ENCODE peak calls at places on chromosomes 2 and 18, in nine cellular contexts. B is brain microvascular endothelial cell, F is adrenal gland, W is GM12865, V is IMR-90, M is kidney, L is sigmoid colon, P is GM13976, I is prostate gland. K is an unnamed sample.

GRCh38 chr2:140359056-140359771 is 1579.0 kb upstream of the NXPH2 start:
- DNase-seq in B (no peak), F (no peak), W (no peak), V (no peak), M (no peak), L (no peak), P (no peak), I (no peak), K (no peak)

GRCh38 chr2:46076251-46076650 is 221.0 kb upstream of the EPAS1 start:
- DNase-seq in B (no peak), F (no peak), W (no peak), V (peak), M (no peak), L (peak), P (no peak), I (no peak), K (no peak)

GRCh38 chr2:239109041-239109915 is 261.4 kb downstream of the TWIST2 start:
- DNase-seq in B (no peak), F (no peak), W (no peak), V (peak), M (no peak), L (no peak), P (no peak), I (peak), K (no peak)

GRCh38 chr2:31049913-31050588 is 88.2 kb downstream of the GALNT14 start:
- DNase-seq in B (no peak), F (no peak), W (no peak), V (no peak), M (no peak), L (no peak), P (no peak), I (no peak), K (no peak)

GRCh38 chr2:100563407-100564247 is 834 bp downstream of the PDCL3 start:
- DNase-seq in B (no peak), F (no peak), W (no peak), V (no peak), M (no peak), L (peak), P (no peak), I (no peak), K (no peak)

GRCh38 chr2:16633632-16634430 is 31.8 kb downstream of the CYRIA start:
- DNase-seq in B (peak), F (no peak), W (no peak), V (peak), M (no peak), L (no peak), P (no peak), I (no peak), K (no peak)

GRCh38 chr2:177598321-177598922 is 205.8 kb downstream of the AGPS start:
- DNase-seq in B (no peak), F (no peak), W (no peak), V (peak), M (no peak), L (peak), P (no peak), I (no peak), K (no peak)

GRCh38 chr2:72789241-72789640 is 36.6 kb downstream of the EXOC6B start:
- DNase-seq in B (no peak), F (no peak), W (no peak), V (no peak), M (no peak), L (no peak), P (no peak), I (no peak), K (no peak)

GRCh38 chr2:174686430-174686829 is 77.8 kb downstream of the CHRNA1 start:
- DNase-seq in B (no peak), F (no peak), W (no peak), V (no peak), M (no peak), L (no peak), P (no peak), I (no peak), K (no peak)

GRCh38 chr2:7031424-7032245 is 114.4 kb downstream of the RNF144A start:
- DNase-seq in B (peak), F (no peak), W (no peak), V (no peak), M (peak), L (peak), P (no peak), I (peak), K (peak)

GRCh38 chr2:49943944-49944803 is 789.9 kb upstream of the FSHR start:
- DNase-seq in B (no peak), F (no peak), W (peak), V (no peak), M (no peak), L (no peak), P (no peak), I (no peak), K (no peak)

GRCh38 chr2:12169721-12170120 is 423.3 kb downstream of the LPIN1 start:
- DNase-seq in B (peak), F (peak), W (no peak), V (peak), M (peak), L (peak), P (no peak), I (no peak), K (peak)

GRCh38 chr18:35942661-35943060 is 29.8 kb upstream of the RMP24 start:
- DNase-seq in B (no peak), F (no peak), W (no peak), V (no peak), M (no peak), L (no peak), P (no peak), I (no peak), K (no peak)

GRCh38 chr18:29083545-29083944 is 906.6 kb upstream of the CDH2 start:
- DNase-seq in B (no peak), F (no peak), W (no peak), V (peak), M (no peak), L (no peak), P (no peak), I (no peak), K (no peak)

GRCh38 chr18:10822457-10822856 is 296.6 kb downstream of the NAPG start:
- DNase-seq in B (no peak), F (no peak), W (no peak), V (no peak), M (no peak), L (no peak), P (no peak), I (no peak), K (no peak)

GRCh38 chr18:49021433-49022129 is 70.8 kb upstream of the SMAD7 start:
- DNase-seq in B (peak), F (peak), W (peak), V (peak), M (peak), L (no peak), P (peak), I (no peak), K (peak)

GRCh38 chr2:11914455-11914854 is 168.0 kb downstream of the LPIN1 start:
- DNase-seq in B (no peak), F (no peak), W (no peak), V (no peak), M (no peak), L (no peak), P (no peak), I (no peak), K (no peak)

GRCh38 chr2:190505696-190506095 is 28.8 kb downstream of the NEMP2 start:
- DNase-seq in B (no peak), F (no peak), W (no peak), V (no peak), M (no peak), L (no peak), P (no peak), I (no peak), K (no peak)

GRCh38 chr2:238573065-238573778 is 146.5 kb downstream of the ASB1 start:
- DNase-seq in B (no peak), F (peak), W (peak), V (no peak), M (peak), L (no peak), P (peak), I (no peak), K (peak)

GRCh38 chr2:233076749-233077148 is 16.6 kb downstream of the INPP5D start:
- DNase-seq in B (no peak), F (no peak), W (no peak), V (no peak), M (no peak), L (no peak), P (no peak), I (no peak), K (no peak)

GRCh38 chr18:48422947-48423378 is 13.8 kb upstream of the ZBTB7C start:
- DNase-seq in B (no peak), F (no peak), W (no peak), V (no peak), M (no peak), L (no peak), P (no peak), I (no peak), K (no peak)

GRCh38 chr2:110126926-110127325 is 11.3 kb upstream of the MALL start:
- DNase-seq in B (no peak), F (no peak), W (no peak), V (no peak), M (no peak), L (no peak), P (no peak), I (no peak), K (no peak)

GRCh38 chr2:168427451-168427850 is 28.6 kb upstream of the CERS6 start:
- DNase-seq in B (peak), F (no peak), W (no peak), V (peak), M (no peak), L (no peak), P (no peak), I (no peak), K (no peak)

GRCh38 chr2:56185101-56185581 is 1.4 kb downstream of the CCDC85A start:
- DNase-seq in B (no peak), F (peak), W (no peak), V (no peak), M (no peak), L (peak), P (peak), I (peak), K (no peak)

GRCh38 chr2:19717446-19717845 is 184.3 kb downstream of the TTC32 start:
- DNase-seq in B (no peak), F (no peak), W (no peak), V (no peak), M (no peak), L (no peak), P (no peak), I (no peak), K (no peak)

GRCh38 chr2:37276291-37276690 is 44.8 kb downstream of the NDUFAF7 start:
- DNase-seq in B (no peak), F (no peak), W (no peak), V (no peak), M (no peak), L (no peak), P (no peak), I (no peak), K (no peak)

GRCh38 chr2:37282746-37283145 is 41.9 kb downstream of the PRKD3 start:
- DNase-seq in B (peak), F (no peak), W (no peak), V (peak), M (no peak), L (no peak), P (no peak), I (no peak), K (no peak)

GRCh38 chr2:37284386-37284785 is 40.2 kb downstream of the PRKD3 start:
- DNase-seq in B (no peak), F (no peak), W (no peak), V (peak), M (no peak), L (no peak), P (no peak), I (no peak), K (no peak)

GRCh38 chr2:37283207-37283606 is 41.4 kb downstream of the PRKD3 start:
- DNase-seq in B (peak), F (no peak), W (no peak), V (peak), M (no peak), L (no peak), P (no peak), I (no peak), K (no peak)

DNA sequence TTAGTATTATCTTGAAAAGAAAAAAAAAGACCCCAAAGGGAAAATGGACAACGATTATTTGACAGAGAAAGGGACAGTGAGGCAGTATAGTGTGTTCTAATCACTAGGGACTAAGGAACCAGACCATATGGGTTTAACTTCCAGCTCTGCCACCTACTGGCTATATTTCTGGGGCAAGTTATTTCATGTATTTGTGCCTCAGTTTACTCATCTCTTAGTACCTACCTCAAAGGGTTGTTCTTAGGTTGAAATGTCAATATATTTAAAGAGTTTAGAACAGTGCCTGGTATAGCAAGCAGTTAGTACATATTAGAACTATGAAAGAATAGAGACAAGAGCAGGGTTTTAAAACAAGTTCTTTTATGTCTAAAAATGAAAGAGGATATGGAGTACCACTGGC is 42.7 kb downstream of the PRKD3 start:
- DNase-seq in B (no peak), F (no peak), W (no peak), V (no peak), M (no peak), L (no peak), P (no peak), I (no peak), K (no peak)
- TF ChIP-seq CTCF in B (no peak), F (no peak), W (no peak), V (no peak), M (no peak), L (no peak), P (no peak), I (no peak), K (no peak)

GRCh38 chr18:76962851-76963250 is 140.5 kb downstream of the ZNF236 start:
- DNase-seq in B (no peak), F (no peak), W (no peak), V (no peak), M (no peak), L (no peak), P (no peak), I (no peak), K (no peak)

GRCh38 chr18:76957384-76958355 is 135.3 kb downstream of the ZNF236 start:
- DNase-seq in B (no peak), F (no peak), W (no peak), V (no peak), M (no peak), L (no peak), P (no peak), I (no peak), K (no peak)

GRCh38 chr18:76959605-76960004 is 137.2 kb downstream of the ZNF236 start:
- DNase-seq in B (no peak), F (no peak), W (no peak), V (no peak), M (no peak), L (no peak), P (no peak), I (no peak), K (no peak)

GRCh38 chr18:76958692-76959341 is 136.5 kb downstream of the ZNF236 start:
- DNase-seq in B (peak), F (no peak), W (no peak), V (no peak), M (no peak), L (no peak), P (no peak), I (no peak), K (no peak)

GRCh38 chr18:76960528-76961035 is 138.2 kb downstream of the ZNF236 start:
- DNase-seq in B (no peak), F (no peak), W (no peak), V (no peak), M (no peak), L (no peak), P (no peak), I (no peak), K (no peak)
- TF ChIP-seq CTCF in B (no peak), F (no peak), W (no peak), V (no peak), M (no peak), L (no peak), P (no peak), I (no peak), K (no peak)

GRCh38 chr18:60503166-60503565 is 130.6 kb upstream of the MC4R start:
- DNase-seq in B (no peak), F (no peak), W (no peak), V (no peak), M (no peak), L (no peak), P (no peak), I (no peak), K (no peak)
- TF ChIP-seq CTCF in B (no peak), F (no peak), W (no peak), V (no peak), M (no peak), L (no peak), P (no peak), I (no peak), K (no peak)

GRCh38 chr18:5872886-5873285 is 22.4 kb downstream of the TMEM200C start:
- DNase-seq in B (no peak), F (no peak), W (no peak), V (no peak), M (no peak), L (no peak), P (no peak), I (no peak), K (no peak)

GRCh38 chr18:5865521-5865920 is 29.8 kb downstream of the TMEM200C start:
- DNase-seq in B (no peak), F (no peak), W (no peak), V (no peak), M (no peak), L (no peak), P (no peak), I (no peak), K (no peak)

GRCh38 chr18:5874336-5874735 is 21.0 kb downstream of the TMEM200C start:
- DNase-seq in B (no peak), F (no peak), W (no peak), V (no peak), M (no peak), L (no peak), P (no peak), I (no peak), K (no peak)

DNA sequence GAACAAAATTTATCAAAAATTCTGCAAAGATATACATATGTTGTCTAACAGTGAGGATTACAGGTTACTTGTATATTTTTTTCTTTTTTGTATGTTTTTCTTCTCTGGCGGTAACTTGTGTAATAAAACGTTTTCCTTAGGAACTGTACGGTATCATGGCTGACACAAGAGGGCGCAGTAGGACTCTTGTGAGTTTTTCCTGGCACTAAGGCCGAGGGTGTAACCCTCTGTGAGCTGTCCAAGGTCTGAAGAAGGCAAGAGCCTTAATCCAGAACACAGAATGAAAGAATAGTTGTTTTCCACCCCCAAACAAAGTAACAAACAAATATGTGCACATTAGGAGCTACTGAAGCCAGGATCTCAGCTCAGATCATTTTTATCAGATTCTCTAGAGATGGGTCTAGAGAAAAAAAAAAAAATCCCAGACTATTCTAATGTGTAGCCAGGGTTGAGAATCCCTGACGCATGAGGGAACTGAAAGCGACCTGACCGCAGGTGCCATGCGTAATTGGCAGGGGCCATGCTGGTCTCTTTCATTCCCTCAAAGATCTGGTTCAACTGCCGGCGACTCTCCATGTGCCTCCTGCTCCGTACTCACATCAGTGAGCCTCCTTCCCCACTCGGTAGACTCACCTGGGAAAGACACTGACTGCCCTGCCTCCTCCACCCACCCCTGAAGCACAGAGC is 27.0 kb downstream of the TMEM200C start:
- DNase-seq in B (peak), F (peak), W (peak), V (peak), M (no peak), L (no peak), P (peak), I (peak), K (peak)
- TF ChIP-seq CTCF in B (peak), F (peak), W (peak), V (peak), M (peak), L (peak), P (peak), I (peak), K (peak)

GRCh38 chr2:85770369-85770768 is 16.6 kb downstream of the ATOH8 start:
- DNase-seq in B (no peak), F (no peak), W (no peak), V (peak), M (no peak), L (no peak), P (no peak), I (no peak), K (no peak)

GRCh38 chr2:85767803-85768665 is 14.2 kb downstream of the ATOH8 start:
- DNase-seq in B (no peak), F (no peak), W (no peak), V (no peak), M (no peak), L (no peak), P (no peak), I (no peak), K (no peak)

GRCh38 chr2:85768713-85769112 is 14.9 kb downstream of the ATOH8 start:
- DNase-seq in B (peak), F (peak), W (no peak), V (no peak), M (no peak), L (peak), P (no peak), I (peak), K (no peak)

GRCh38 chr2:85769987-85770362 is 16.2 kb downstream of the ATOH8 start:
- DNase-seq in B (no peak), F (no peak), W (no peak), V (no peak), M (no peak), L (no peak), P (no peak), I (no peak), K (no peak)

GRCh38 chr2:85769236-85769986 is 15.6 kb downstream of the ATOH8 start:
- DNase-seq in B (no peak), F (no peak), W (no peak), V (no peak), M (no peak), L (no peak), P (no peak), I (no peak), K (peak)
- TF ChIP-seq CTCF in B (peak), F (no peak), W (peak), V (peak), M (no peak), L (no peak), P (no peak), I (no peak), K (no peak)

GRCh38 chr18:59308201-59309014 is 10.0 kb downstream of the CPLX4 start:
- DNase-seq in B (peak), F (peak), W (peak), V (peak), M (peak), L (peak), P (peak), I (peak), K (peak)
- TF ChIP-seq CTCF in B (peak), F (peak), W (peak), V (peak), M (peak), L (peak), P (peak), I (peak), K (peak)

GRCh38 chr18:32674491-32674890 is 98.3 kb downstream of the KLHL14 start:
- DNase-seq in B (no peak), F (no peak), W (no peak), V (no peak), M (no peak), L (no peak), P (no peak), I (no peak), K (no peak)
- TF ChIP-seq CTCF in B (peak), F (no peak), W (no peak), V (no peak), M (peak), L (no peak), P (no peak), I (no peak), K (no peak)

GRCh38 chr2:185608799-185609198 is 129.8 kb upstream of the FSIP2 start:
- DNase-seq in B (peak), F (no peak), W (no peak), V (no peak), M (no peak), L (no peak), P (no peak), I (no peak), K (no peak)
- TF ChIP-seq CTCF in B (peak), F (no peak), W (no peak), V (peak), M (peak), L (no peak), P (no peak), I (no peak), K (no peak)

GRCh38 chr2:84858123-84858522 is 22.8 kb downstream of the TRABD2A start:
- DNase-seq in B (no peak), F (no peak), W (no peak), V (no peak), M (no peak), L (no peak), P (no peak), I (no peak), K (no peak)
- TF ChIP-seq CTCF in B (peak), F (no peak), W (peak), V (peak), M (no peak), L (no peak), P (no peak), I (no peak), K (peak)